ENCODE peak calls at places on chromosome 16, in five cellular contexts. A is substantia nigra, Z is skeletal muscle cell, O is NCI-H510A treated with DMSO at 0.1 percent for 48 hours, Q is activated T-cell treated with anti-CD3 and anti-CD28 coated beads for 48 hours. Y is an unnamed sample.

GRCh38 chr16:54460254-54460860 is 173.8 kb upstream of the IRX3 start:
- DNase-seq in Q (no peak), A (no peak), Z (no peak), O (no peak), Y (peak)

GRCh38 chr16:50568187-50568830 is 20.1 kb downstream of the NKD1 start:
- DNase-seq in Z (no peak), Q (no peak), A (no peak), O (no peak), Y (no peak)

GRCh38 chr16:20316715-20317114 is 10.6 kb downstream of the GP2 start:
- DNase-seq in O (no peak), A (no peak), Z (no peak), Q (no peak), Y (no peak)

GRCh38 chr16:23650674-23651073 is 9.4 kb downstream of the DCTN5 start:
- DNase-seq in O (no peak), Z (no peak), Q (no peak), A (no peak), Y (no peak)

GRCh38 chr16:74936902-74937560 is 47.9 kb downstream of the WDR59 start:
- DNase-seq in A (no peak), Q (peak), O (no peak), Z (peak), Y (peak)

GRCh38 chr16:28213396-28213795 is 1.6 kb upstream of the XPO6 start:
- DNase-seq in Q (no peak), A (no peak), O (no peak), Z (no peak), Y (no peak)

GRCh38 chr16:70611785-70612303 is 34.5 kb upstream of the IL34 start:
- DNase-seq in O (no peak), Q (no peak), Z (no peak), A (no peak), Y (no peak)

GRCh38 chr16:14097182-14097951 is 26.2 kb downstream of the MRTFB start:
- DNase-seq in Z (no peak), A (no peak), Q (no peak), O (peak), Y (no peak)

GRCh38 chr16:11201498-11202259 is 54.3 kb downstream of the SOCS1 start:
- DNase-seq in O (no peak), Z (no peak), A (no peak), Q (no peak), Y (peak)

GRCh38 chr16:80580109-80580832 is 39.5 kb downstream of the DYNLRB2 start:
- DNase-seq in A (no peak), Z (peak), Q (peak), O (no peak), Y (peak)

GRCh38 chr16:75552951-75553350 is 3.1 kb downstream of the TMEM231 start:
- DNase-seq in A (no peak), Z (no peak), Q (no peak), O (no peak), Y (no peak)

GRCh38 chr16:89984215-89984614 is 35.0 kb downstream of the DBNDD1 start:
- DNase-seq in A (no peak), Z (no peak), Q (no peak), O (no peak), Y (no peak)

GRCh38 chr16:3283525-3284447 is 495 bp downstream of the ZNF263 start:
- DNase-seq in Z (no peak), A (no peak), O (no peak), Q (no peak), Y (no peak)

GRCh38 chr16:8866118-8866883 is 2.5 kb downstream of the CARHSP1 start:
- DNase-seq in Z (no peak), A (peak), O (no peak), Q (no peak), Y (no peak)

GRCh38 chr16:85171809-85172464 is 59.7 kb upstream of the CIBAR2 start:
- DNase-seq in A (no peak), Q (no peak), O (no peak), Z (no peak), Y (peak)

Y was measured in AG08395.